ENCODE peak calls at places on chromosomes 4 and X, in five cellular contexts. V is T-helper 2 cell; A is GDM1; X is CD4-positive, alpha-beta T cell; G is NCI-H1105. P is an unnamed sample.

GRCh38 chrX:110561036-110561435 is 202.4 kb downstream of the RTL9 start:
- DNase-seq in G (no peak), V (no peak), A (no peak), X (no peak), P (no peak)

GRCh38 chr4:857461-857860 is 31.5 kb upstream of the CPLX1 start:
- DNase-seq in G (no peak), X (no peak), A (no peak), V (no peak), P (no peak)

GRCh38 chr4:68498413-68499007 is 51.2 kb downstream of the TMPRSS11E start:
- DNase-seq in G (peak; percentile 43), X (peak; percentile 44), V (peak; percentile 36), A (peak; percentile 49), P (peak; percentile 59)

GRCh38 chr4:8573266-8573665 is 6.9 kb upstream of the GPR78 start:
- DNase-seq in G (no peak), A (no peak), V (no peak), X (no peak), P (no peak)

GRCh38 chr4:56728512-56728911 is 47.4 kb upstream of the HOPX start:
- DNase-seq in G (peak; percentile 49), X (no peak), V (no peak), A (peak; percentile 17), P (no peak)

GRCh38 chrX:53681661-53682060 is 4.9 kb downstream of the HUWE1 start:
- DNase-seq in A (no peak), V (no peak), X (no peak), G (no peak), P (no peak)

GRCh38 chrX:6307156-6307555 is 78.5 kb upstream of the NLGN4X start:
- DNase-seq in V (no peak), X (no peak), G (no peak), A (no peak), P (no peak)

GRCh38 chrX:110219920-110220319 is 98.0 kb downstream of the AMMECR1 start:
- DNase-seq in A (no peak), X (no peak), V (no peak), G (no peak), P (no peak)

GRCh38 chr4:116925900-116926457 is 159.4 kb downstream of the TRAM1L1 start:
- DNase-seq in V (no peak), A (no peak), X (no peak), G (no peak), P (no peak)

GRCh38 chrX:152020895-152021294 is 46.4 kb upstream of the GABRE start:
- DNase-seq in A (no peak), V (no peak), G (no peak), X (no peak), P (no peak)

GRCh38 chr4:46211406-46211805 is 87.6 kb upstream of the GABRG1 start:
- DNase-seq in A (no peak), V (no peak), X (no peak), G (no peak), P (no peak)

GRCh38 chr4:20624783-20625364 is 75.4 kb upstream of the PACRGL start:
- DNase-seq in V (no peak), A (no peak), X (no peak), G (no peak), P (no peak)

GRCh38 chr4:41981456-41981855 is at the start of gene DCAF4L1:
- DNase-seq in V (no peak), G (no peak), X (no peak), A (no peak), P (no peak)

GRCh38 chr4:42965326-42965725 is 72.8 kb downstream of the GRXCR1 start:
- DNase-seq in G (no peak), A (no peak), X (no peak), V (no peak), P (no peak)

GRCh38 chr4:23337292-23337691 is 552.6 kb downstream of the PPARGC1A start:
- DNase-seq in A (no peak), X (no peak), V (no peak), G (no peak), P (no peak)

GRCh38 chr4:1462768-1463075 is 56.5 kb upstream of the NKX1-1 start:
- DNase-seq in G (no peak), X (no peak), V (no peak), A (no peak), P (no peak)

GRCh38 chrX:30982467-30982866 is 89.4 kb downstream of the FTHL17 start:
- DNase-seq in G (no peak), X (no peak), V (no peak), A (peak; percentile 22), P (no peak)

GRCh38 chr4:95361696-95361965 is 187.1 kb downstream of the UNC5C start:
- DNase-seq in G (no peak), X (no peak), A (no peak), V (no peak), P (no peak)

GRCh38 chrX:68648960-68649359 is 1.5 kb downstream of the STARD8 start:
- DNase-seq in X (no peak), G (no peak), A (no peak), V (no peak), P (no peak)

GRCh38 chr4:150002561-150002960 is 75.7 kb upstream of the DCLK2 start:
- DNase-seq in A (no peak), X (no peak), V (no peak), G (no peak), P (no peak)

GRCh38 chr4:85901500-85901899 is 426.6 kb downstream of the ARHGAP24 start:
- DNase-seq in A (no peak), G (no peak), X (no peak), V (no peak), P (no peak)

GRCh38 chr4:1057403-1057745 is 45.9 kb downstream of the FGFRL1 start:
- DNase-seq in V (no peak), G (no peak), A (no peak), X (no peak), P (no peak)